ENCODE peak calls at places on chromosomes 2 and 18, in four cellular contexts. R is HEK293T, K is endothelial cell of umbilical vein, Z is choroid plexus epithelial cell. Q is an unnamed sample.

GRCh38 chr2:176122266-176122632 is 270 bp upstream of the HOXD9 start:
- DNase-seq in Z (no peak), R (no peak), K (no peak), Q (no peak)

GRCh38 chr2:30139131-30139870 is 7.5 kb upstream of the YPEL5 start:
- DNase-seq in Z (no peak), R (no peak), K (no peak), Q (no peak)

GRCh38 chr2:82993631-82994030 is 1465.4 kb downstream of the SUCLG1 start:
- DNase-seq in K (no peak), R (no peak), Z (peak), Q (no peak)

GRCh38 chr18:74351354-74351753 is 35.7 kb downstream of the C18orf63 start:
- DNase-seq in Z (peak), K (peak), R (no peak), Q (peak)

GRCh38 chr2:43542285-43542933 is 53.4 kb downstream of the THADA start:
- DNase-seq in K (peak), R (peak), Z (peak), Q (peak)

GRCh38 chr2:23563673-23564617 is 179.0 kb downstream of the KLHL29 start:
- DNase-seq in Z (peak), K (no peak), R (no peak), Q (peak)

GRCh38 chr2:158232476-158232875 is 130.8 kb downstream of the UPP2 start:
- DNase-seq in R (no peak), K (peak), Z (peak), Q (no peak)

GRCh38 chr2:85785027-85785822 is 31.4 kb downstream of the ATOH8 start:
- DNase-seq in R (no peak), K (no peak), Z (peak), Q (peak)

GRCh38 chr2:26076001-26076587 is 42.2 kb downstream of the RAB10 start:
- DNase-seq in Z (no peak), K (no peak), R (no peak), Q (no peak)

GRCh38 chr2:165698621-165698946 is 95.5 kb downstream of the GALNT3 start:
- DNase-seq in K (peak), Z (peak), R (peak), Q (peak)

GRCh38 chr2:177328056-177328455 is 63.5 kb upstream of the NFE2L2 start:
- DNase-seq in K (peak), Z (peak), R (no peak), Q (peak)

GRCh38 chr18:22822024-22822423 is 111.1 kb upstream of the RBBP8 start:
- DNase-seq in K (peak), R (no peak), Z (peak), Q (peak)

GRCh38 chr18:72692086-72692485 is 147.9 kb upstream of the CBLN2 start:
- DNase-seq in K (no peak), R (no peak), Z (no peak), Q (no peak)